ENCODE peak calls at places on chromosomes 5 and 9, in four cellular contexts. R is Panc1, N is BJ, Q is osteoblast. O is an unnamed sample.

GRCh38 chr5:6419340-6419852 is 29.3 kb upstream of the UBE2QL1 start:
- DNase-seq in R (peak), N (no peak), Q (no peak), O (no peak)

GRCh38 chr9:133235549-133236222 is 26.6 kb upstream of the OBP2B start:
- DNase-seq in R (no peak), N (no peak), Q (peak), O (no peak)

GRCh38 chr5:112957970-112958773 is 18.4 kb upstream of the DCP2 start:
- DNase-seq in R (peak), N (peak), Q (peak), O (peak)

GRCh38 chr5:62720036-62720441 is 141.4 kb downstream of the LRRC70 start:
- DNase-seq in R (no peak), N (no peak), Q (no peak), O (peak)

GRCh38 chr9:94817291-94818195 is 91.0 kb downstream of the AOPEP start:
- DNase-seq in R (no peak), N (no peak), Q (no peak), O (no peak)

GRCh38 chr5:20335978-20336377 is 348.0 kb upstream of the CDH18 start:
- DNase-seq in R (no peak), N (no peak), Q (no peak), O (no peak)

GRCh38 chr9:108617661-108618060 is 238.1 kb downstream of the ACTL7B start:
- DNase-seq in R (no peak), N (no peak), Q (no peak), O (no peak)

GRCh38 chr5:67817652-67818051 is 397.9 kb upstream of the PIK3R1 start:
- DNase-seq in R (no peak), N (no peak), Q (no peak), O (no peak)

GRCh38 chr9:68798408-68798807 is 93.4 kb downstream of the PIP5K1B start:
- DNase-seq in R (no peak), N (no peak), Q (no peak), O (no peak)

DNA sequence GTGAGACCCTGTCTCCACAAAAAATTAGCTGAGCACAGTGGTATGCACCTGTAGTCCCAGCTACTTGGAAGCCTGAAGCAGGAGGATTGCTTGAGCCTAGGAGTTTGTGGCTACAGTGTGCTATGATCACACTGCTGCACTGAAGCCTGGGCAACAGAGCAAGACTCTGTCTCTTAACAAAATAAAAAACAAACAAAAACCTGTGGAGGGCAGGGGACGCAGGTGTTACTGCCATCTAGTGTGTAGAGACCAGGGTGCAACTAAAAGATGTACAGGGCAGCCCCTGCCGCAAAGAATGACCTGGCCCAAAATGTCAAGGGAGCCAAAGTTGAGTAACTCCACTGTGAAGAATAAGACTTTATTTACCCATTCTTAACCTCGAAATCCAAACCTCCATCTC is 27.1 kb downstream of the ASPN start:
- DNase-seq in R (no peak), N (no peak), Q (no peak), O (no peak)
- TF ChIP-seq CTCF in R (peak), N (no peak), Q (peak), O (peak)

DNA sequence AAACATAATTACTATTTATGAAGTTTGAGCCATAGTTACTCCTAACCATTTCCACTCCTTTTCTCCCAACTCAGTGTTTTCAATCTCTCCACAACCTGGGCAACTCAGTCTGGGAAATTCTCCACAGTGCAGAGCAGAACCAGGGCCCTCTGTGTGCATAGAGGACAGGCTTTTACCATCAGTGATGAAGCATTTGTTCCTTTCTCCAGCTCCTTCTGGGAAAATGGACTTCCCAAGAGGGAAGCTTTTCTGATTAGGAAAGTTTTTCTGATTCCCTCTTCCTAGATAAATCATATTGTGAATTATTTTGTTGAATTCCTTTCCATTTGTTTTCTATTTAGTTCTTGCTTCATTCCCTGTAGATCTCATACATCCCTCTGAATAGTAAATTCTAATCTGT is 132.3 kb upstream of the MPDZ start:
- DNase-seq in R (no peak), N (no peak), Q (no peak), O (no peak)
- TF ChIP-seq CTCF in R (no peak), N (no peak), Q (no peak), O (no peak)

GRCh38 chr5:76016258-76016657 is 66.9 kb upstream of the SV2C start:
- DNase-seq in R (no peak), N (no peak), Q (no peak), O (no peak)
- TF ChIP-seq CTCF in R (peak), N (no peak), Q (no peak), O (peak)

DNA sequence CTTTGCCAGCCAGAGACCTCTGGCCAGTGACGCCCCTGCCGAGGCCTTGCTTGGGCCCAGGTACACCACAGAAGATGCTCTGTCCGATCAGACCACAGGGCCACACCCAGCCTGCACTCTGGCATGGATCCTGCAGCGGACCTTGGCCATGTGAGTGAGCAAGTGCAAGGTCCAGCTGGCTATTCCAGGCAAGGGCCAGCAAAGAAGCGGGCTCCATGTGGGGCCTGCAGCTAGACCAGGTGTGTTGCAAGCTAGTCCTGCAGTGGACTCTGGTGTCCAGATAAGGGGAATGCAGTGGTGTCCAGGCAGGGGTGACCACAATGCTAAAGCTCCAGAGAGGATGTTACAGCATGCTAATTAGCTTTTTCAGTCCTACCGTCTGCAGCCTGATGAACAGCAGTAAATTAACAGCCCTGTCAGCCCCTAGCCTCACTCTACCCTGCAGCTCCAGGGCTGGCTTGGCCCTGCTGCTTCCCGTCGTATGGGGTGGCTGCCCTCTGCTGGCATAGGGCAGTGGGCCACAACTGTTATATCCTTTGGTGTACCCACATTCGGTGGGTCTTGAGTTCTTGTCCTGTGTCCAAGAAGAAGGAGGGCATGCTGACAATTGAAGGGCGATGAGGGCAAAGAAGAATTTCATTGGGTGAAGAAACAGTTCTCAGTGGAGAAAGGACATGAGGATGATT is 284.5 kb upstream of the POU5F2 start:
- DNase-seq in R (no peak), N (no peak), Q (no peak), O (no peak)
- TF ChIP-seq CTCF in R (peak), N (no peak), Q (no peak), O (no peak)

DNA sequence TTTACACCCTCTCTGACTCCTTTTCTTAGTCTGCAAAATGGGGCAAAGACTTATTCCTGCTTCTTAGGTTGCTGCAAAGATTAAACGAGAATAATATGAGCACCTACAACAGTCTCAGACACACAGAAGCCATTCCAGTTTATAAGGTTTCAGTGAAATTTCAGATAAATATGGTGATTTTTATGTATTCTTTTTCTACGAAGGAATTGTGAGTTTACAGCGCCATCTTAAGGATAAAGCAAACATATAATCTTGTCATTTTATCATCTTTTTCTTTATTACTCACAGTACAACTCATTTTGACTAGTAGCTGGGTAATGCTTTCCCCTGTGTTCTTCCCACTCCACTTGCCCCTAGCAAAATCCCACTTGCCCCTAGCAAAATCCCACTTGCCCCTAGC is 29.2 kb upstream of the SMC5 start:
- DNase-seq in R (no peak), N (no peak), Q (peak), O (no peak)
- TF ChIP-seq CTCF in R (peak), N (peak), Q (peak), O (no peak)

GRCh38 chr9:69976165-69976564 is 67.5 kb upstream of the MAMDC2 start:
- DNase-seq in R (no peak), N (peak), Q (no peak), O (peak)

GRCh38 chr9:69975681-69976080 is 68.0 kb upstream of the MAMDC2 start:
- DNase-seq in R (no peak), N (peak), Q (peak), O (no peak)

GRCh38 chr9:69970001-69970531 is 73.6 kb upstream of the MAMDC2 start:
- DNase-seq in R (no peak), N (no peak), Q (no peak), O (no peak)

GRCh38 chr9:69971643-69972449 is 71.8 kb upstream of the MAMDC2 start:
- DNase-seq in R (peak), N (peak), Q (no peak), O (no peak)
- TF ChIP-seq CTCF in R (peak), N (peak), Q (peak), O (peak)

DNA sequence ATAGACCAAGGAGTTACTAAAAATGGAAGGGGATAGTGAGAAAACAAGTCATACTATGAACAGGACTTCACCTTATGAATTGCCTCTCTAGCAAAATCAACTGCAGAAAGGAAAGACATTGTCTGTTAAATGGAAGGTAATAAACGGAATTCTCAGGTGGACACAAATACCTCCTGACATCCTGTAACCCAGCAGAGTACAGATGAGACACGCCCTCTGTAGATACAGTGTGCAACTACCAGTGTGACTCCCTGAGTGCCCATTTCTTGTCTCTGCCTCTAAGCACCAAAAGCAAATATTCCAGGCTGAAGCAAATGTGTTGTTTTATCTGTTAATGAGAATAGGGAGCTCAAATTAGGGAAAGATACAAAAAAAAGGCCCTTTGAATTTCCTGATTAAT is 12.2 kb upstream of the PLPP1 start:
- DNase-seq in R (no peak), N (no peak), Q (no peak), O (no peak)
- TF ChIP-seq CTCF in R (no peak), N (no peak), Q (no peak), O (no peak)

GRCh38 chr9:10272830-10273229 is 340.0 kb downstream of the PTPRD start:
- DNase-seq in R (no peak), N (no peak), Q (no peak), O (no peak)

GRCh38 chr9:10274156-10274555 is 338.6 kb downstream of the PTPRD start:
- DNase-seq in R (no peak), N (no peak), Q (no peak), O (peak)

GRCh38 chr9:10265102-10265708 is 347.6 kb downstream of the PTPRD start:
- DNase-seq in R (no peak), N (peak), Q (no peak), O (peak)

DNA sequence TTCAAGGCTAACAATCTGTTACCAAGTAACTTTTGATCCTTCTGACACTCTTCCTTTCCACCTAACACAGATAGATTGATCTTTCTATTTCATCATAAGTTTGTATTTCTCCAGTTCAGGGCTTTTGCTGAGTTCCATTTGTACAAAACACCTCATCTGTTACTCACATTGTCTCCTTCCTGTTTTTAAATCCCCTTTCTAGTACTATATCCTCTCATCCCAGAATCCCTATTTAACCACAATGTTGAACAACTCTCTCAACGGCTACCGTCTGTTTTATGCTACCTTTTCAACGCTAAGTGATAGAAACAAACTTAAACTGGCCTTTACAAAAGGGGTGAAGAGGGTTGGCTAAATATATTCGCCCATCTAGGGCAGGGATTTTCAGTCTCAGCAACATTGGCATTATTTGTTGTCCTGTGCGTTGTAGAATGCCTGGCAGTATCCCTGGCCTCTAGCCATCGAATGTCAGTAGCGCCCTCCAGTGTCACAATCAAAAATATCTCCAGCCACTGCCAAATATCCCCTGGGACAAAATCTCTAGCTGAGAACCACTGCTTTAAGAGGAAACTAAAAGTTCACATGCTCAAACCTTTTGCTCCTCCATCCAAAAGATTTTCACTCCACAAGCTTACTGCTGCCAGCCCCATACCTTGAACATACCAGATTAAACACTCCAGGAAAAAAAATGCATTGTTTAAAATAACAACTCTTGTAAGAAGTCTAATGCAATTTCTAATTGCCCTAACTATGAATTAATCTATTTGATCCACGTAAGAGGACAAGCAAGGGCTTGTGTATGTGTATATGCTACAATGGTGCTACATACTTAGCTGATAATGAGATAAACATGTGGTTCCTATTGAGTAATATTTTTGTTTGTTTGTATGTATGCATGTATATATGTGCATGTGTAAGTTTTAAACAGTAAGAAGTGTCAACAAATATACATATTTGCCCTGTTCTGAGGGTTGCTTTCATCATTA is 344.0 kb downstream of the PTPRD start:
- DNase-seq in R (no peak), N (no peak), Q (no peak), O (no peak)
- TF ChIP-seq CTCF in R (peak), N (no peak), Q (no peak), O (peak)

DNA sequence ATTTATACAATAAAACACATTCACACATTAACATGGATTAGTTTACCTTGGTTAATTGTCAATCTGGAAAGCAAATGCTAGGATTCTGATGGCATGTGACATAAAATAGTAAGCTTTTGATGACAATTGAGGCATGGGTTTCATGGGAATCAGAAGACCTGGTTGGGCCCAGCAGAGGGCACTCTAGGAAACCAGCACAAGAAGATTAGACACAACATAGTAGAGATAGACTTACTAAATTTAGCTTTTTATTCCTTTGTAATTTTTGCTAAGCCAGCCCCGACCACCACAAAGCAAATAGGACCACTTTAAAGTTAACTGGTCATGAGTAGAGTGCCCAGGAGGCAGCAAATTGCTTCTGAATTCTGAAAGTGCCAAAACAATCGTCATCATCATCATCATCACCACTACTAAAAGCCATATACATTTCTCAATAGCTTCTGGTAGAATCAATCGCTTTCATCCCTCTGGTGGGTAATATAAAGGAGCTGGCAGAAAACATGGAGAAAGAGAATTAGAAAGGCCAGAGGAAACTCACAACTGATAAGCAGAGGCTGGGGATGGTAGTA is 163.2 kb downstream of the ARRDC3 start:
- DNase-seq in R (no peak), N (no peak), Q (peak), O (no peak)
- TF ChIP-seq CTCF in R (peak), N (peak), Q (peak), O (peak)

GRCh38 chr5:134824681-134825080 is 21.1 kb upstream of the C5orf24 start:
- DNase-seq in R (no peak), N (no peak), Q (no peak), O (no peak)
- TF ChIP-seq CTCF in R (no peak), N (no peak), Q (no peak), O (no peak)

O was measured in kidney epithelial cell.